ENCODE peak calls at places on chromosomes 12 and 14, in nine cellular contexts. V is 8988T, N is stomach, E is mammary epithelial cell, P is LoVo, C is nephron progenitor cell, M is type B pancreatic cell, O is GM04503, D is mucosa of gallbladder. B is an unnamed sample.

GRCh38 chr12:116687888-116688287 is 50.0 kb downstream of the SPRING1 start:
- DNase-seq in V (peak), M (no peak), N (no peak), C (peak), E (no peak), D (no peak), P (no peak), O (no peak), B (no peak)

GRCh38 chr12:117090816-117091711 is 8.2 kb downstream of the TESC start:
- DNase-seq in C (no peak), N (peak), D (peak), M (no peak), P (peak), V (no peak), O (no peak), E (no peak), B (peak)

GRCh38 chr14:33799705-33800269 is 151.1 kb downstream of the EGLN3 start:
- DNase-seq in P (no peak), N (no peak), O (no peak), V (no peak), D (no peak), C (no peak), M (no peak), E (peak), B (no peak)

GRCh38 chr12:129549656-129550055 is 354.2 kb downstream of the TMEM132D start:
- DNase-seq in M (no peak), C (no peak), P (no peak), V (no peak), O (no peak), D (peak), N (peak), E (no peak), B (no peak)

GRCh38 chr12:47781479-47782371 is 8.7 kb downstream of the SLC48A1 start:
- DNase-seq in P (no peak), C (no peak), E (peak), N (no peak), D (no peak), M (no peak), V (no peak), O (no peak), B (no peak)

GRCh38 chr14:50943261-50943942 is 881 bp downstream of the PYGL start:
- DNase-seq in V (peak), O (no peak), E (no peak), D (peak), P (peak), N (peak), C (peak), M (no peak), B (no peak)

GRCh38 chr12:52278931-52279682 is 4.7 kb downstream of the KRT86 start:
- DNase-seq in M (peak), N (peak), P (peak), D (peak), E (peak), V (peak), O (no peak), C (peak), B (peak)

GRCh38 chr14:60657609-60657983 is 8.3 kb upstream of the SIX1 start:
- DNase-seq in O (no peak), C (peak), N (no peak), V (no peak), P (no peak), E (no peak), M (peak), D (no peak), B (no peak)

GRCh38 chr12:47080725-47081502 is 1.2 kb upstream of the AMIGO2 start:
- DNase-seq in D (peak), C (peak), V (no peak), O (no peak), M (no peak), E (peak), P (peak), N (peak), B (peak)

GRCh38 chr14:63853831-63854293 is 1.1 kb downstream of the SYNE2 start:
- DNase-seq in V (peak), P (peak), C (peak), N (peak), D (peak), O (no peak), E (peak), M (peak), B (peak)

GRCh38 chr14:69260246-69260978 is 454 bp downstream of the GALNT16 start:
- DNase-seq in M (no peak), P (peak), V (peak), D (no peak), O (no peak), C (peak), E (peak), N (no peak), B (no peak)